ENCODE peak calls at places on chromosomes 5 and 9, in five cellular contexts. H is brain microvascular endothelial cell, B is heart left ventricle, O is foreskin fibroblast, P is choroid plexus epithelial cell. C is an unnamed sample.

GRCh38 chr5:114362977-114363721 is 1.3 kb downstream of the KCNN2 start:
- DNase-seq in H (no peak), B (peak), O (no peak), P (no peak), C (peak)

GRCh38 chr9:31916591-31917223 is 467.7 kb upstream of the ACO1 start:
- DNase-seq in H (no peak), B (no peak), O (no peak), P (no peak), C (no peak)

GRCh38 chr5:156475831-156476551 is 149.0 kb downstream of the SGCD start:
- DNase-seq in H (peak), B (no peak), O (peak), P (peak), C (no peak)

GRCh38 chr9:106927916-106928315 is 65.0 kb downstream of the ZNF462 start:
- DNase-seq in H (no peak), B (no peak), O (peak), P (no peak), C (no peak)

GRCh38 chr5:169471021-169471420 is 112.6 kb upstream of the SPDL1 start:
- DNase-seq in H (no peak), B (no peak), O (no peak), P (no peak), C (no peak)

GRCh38 chr9:112887377-112887776 is 3.3 kb downstream of the SLC46A2 start:
- DNase-seq in H (no peak), B (no peak), O (no peak), P (no peak), C (no peak)

GRCh38 chr5:68287976-68288755 is 72.6 kb downstream of the PIK3R1 start:
- DNase-seq in H (peak), B (peak), O (peak), P (peak), C (peak)

GRCh38 chr9:83036043-83036442 is 26.9 kb downstream of the RASEF start:
- DNase-seq in H (no peak), B (no peak), O (no peak), P (no peak), C (no peak)

GRCh38 chr5:96218653-96219052 is 214.4 kb downstream of the PCSK1 start:
- DNase-seq in H (no peak), B (no peak), O (no peak), P (no peak), C (no peak)

GRCh38 chr9:130041648-130042405 is 1.2 kb downstream of the FNBP1 start:
- DNase-seq in H (no peak), B (peak), O (peak), P (no peak), C (no peak)

GRCh38 chr5:143649869-143650268 is 162.1 kb upstream of the HMHB1 start:
- DNase-seq in H (no peak), B (no peak), O (no peak), P (peak), C (no peak)

GRCh38 chr9:582775-583174 is 258.7 kb upstream of the DMRT1 start:
- DNase-seq in H (no peak), B (no peak), O (no peak), P (no peak), C (no peak)

GRCh38 chr9:81388831-81389230 is 300.5 kb downstream of the TLE1 start:
- DNase-seq in H (no peak), B (no peak), O (no peak), P (no peak), C (no peak)

GRCh38 chr9:107784235-107784958 is 294.8 kb upstream of the KLF4 start:
- DNase-seq in H (peak), B (no peak), O (peak), P (peak), C (no peak)

GRCh38 chr5:36214434-36214833 is 27.3 kb downstream of the NADK2 start:
- DNase-seq in H (no peak), B (no peak), O (no peak), P (no peak), C (no peak)

GRCh38 chr5:42404366-42404765 is 18.9 kb upstream of the GHR start:
- DNase-seq in H (no peak), B (no peak), O (no peak), P (no peak), C (no peak)

GRCh38 chr5:16568875-16569580 is 47.8 kb downstream of the RETREG1 start:
- DNase-seq in H (no peak), B (no peak), O (no peak), P (peak), C (no peak)

GRCh38 chr9:135070198-135070951 is 17.1 kb upstream of the OLFM1 start:
- DNase-seq in H (no peak), B (no peak), O (no peak), P (no peak), C (no peak)

GRCh38 chr5:82312373-82312856 is 34.3 kb upstream of the RPS23 start:
- DNase-seq in H (peak), B (peak), O (peak), P (peak), C (peak)

GRCh38 chr5:78056053-78056452 is 238.4 kb downstream of the AP3B1 start:
- DNase-seq in H (no peak), B (no peak), O (no peak), P (no peak), C (no peak)

DNA sequence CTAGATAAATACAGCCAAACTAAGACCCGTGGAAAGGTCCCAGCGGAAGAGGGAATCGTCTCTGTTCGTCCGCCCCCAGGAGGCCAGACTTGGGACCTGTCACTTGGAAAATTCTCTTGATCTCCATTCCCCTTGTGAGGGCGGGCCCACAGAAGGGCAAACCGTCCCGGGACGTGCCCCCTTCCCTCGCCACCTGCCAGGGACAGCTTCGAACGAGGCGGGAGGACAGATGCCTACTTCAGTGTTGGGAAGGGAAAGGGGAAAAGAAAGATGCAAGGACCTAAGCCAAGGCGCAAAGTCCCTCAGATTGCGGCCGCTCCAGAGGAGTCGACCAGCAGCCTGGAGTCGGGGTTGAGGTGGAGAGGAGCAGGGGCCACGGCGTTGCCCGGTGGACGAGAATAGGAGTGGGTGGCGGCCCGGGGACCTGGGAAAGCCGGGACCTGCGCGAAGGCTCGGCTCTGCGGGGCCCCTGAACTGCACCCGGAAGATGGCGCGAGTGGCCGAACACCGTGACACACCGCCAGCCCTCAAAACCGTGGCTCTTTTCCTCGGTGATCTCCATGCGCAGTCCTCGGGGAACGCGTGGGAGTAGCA is 4.4 kb upstream of the EBF1 start:
- DNase-seq in H (peak), B (peak), O (peak), P (peak), C (peak)
- TF ChIP-seq CTCF in H (peak), B (peak), O (peak), P (peak), C (peak)

GRCh38 chr5:162786234-162786633 is 651.2 kb upstream of the CCNG1 start:
- DNase-seq in H (no peak), B (no peak), O (no peak), P (no peak), C (no peak)
- TF ChIP-seq CTCF in H (no peak), B (no peak), O (no peak), P (no peak), C (no peak)

DNA sequence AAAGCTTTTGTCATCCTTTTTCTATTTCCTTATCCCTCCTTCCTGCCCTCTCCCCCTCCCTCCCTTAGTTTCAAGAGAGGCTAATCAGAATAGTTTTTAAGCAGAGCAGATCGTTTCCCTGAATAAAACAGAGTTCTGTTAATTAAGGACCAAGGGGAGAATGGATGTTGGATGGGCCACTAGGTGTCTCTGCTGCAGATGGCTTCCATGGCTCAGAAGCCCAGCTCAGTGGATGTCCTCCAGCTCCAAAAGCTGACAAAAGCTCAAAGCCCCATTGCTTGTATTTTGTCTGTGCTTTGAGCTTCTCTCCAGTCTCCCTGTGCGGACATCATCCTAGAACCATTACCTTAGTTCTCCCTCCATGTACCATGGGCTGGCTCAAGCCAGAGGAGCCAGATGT is 21.0 kb upstream of the NPR3 start:
- DNase-seq in H (no peak), B (no peak), O (no peak), P (peak), C (no peak)
- TF ChIP-seq CTCF in H (peak), B (peak), O (peak), P (peak), C (peak)

GRCh38 chr9:97109194-97109811 is 70.4 kb upstream of the CTSV start:
- DNase-seq in H (peak), B (no peak), O (peak), P (peak), C (peak)
- TF ChIP-seq CTCF in H (peak), B (peak), O (peak), P (peak), C (peak)

GRCh38 chr5:141236516-141237313 is 8.5 kb upstream of the PCDHB15 start:
- DNase-seq in H (no peak), B (no peak), O (no peak), P (no peak), C (no peak)

GRCh38 chr5:141234109-141234508 is 11.0 kb downstream of the PCDHB14 start:
- DNase-seq in H (no peak), B (no peak), O (no peak), P (peak), C (no peak)
- TF ChIP-seq CTCF in H (peak), B (peak), O (no peak), P (peak), C (no peak)

GRCh38 chr5:60010328-60010727 is 116.8 kb upstream of the PDE4D start:
- DNase-seq in H (no peak), B (no peak), O (no peak), P (no peak), C (no peak)
- TF ChIP-seq CTCF in H (peak), B (no peak), O (peak), P (peak), C (no peak)